ENCODE peak calls at places on chromosomes 6 and 20, in six cellular contexts. E is activated T-helper 1 cell treated with anti-CD3 and anti-CD28 coated beads, Interleukin-12 subunit alpha, Interleukin-12 subunit beta, Interleukin-2, Interleukin-4 antibody, amounts not matched to agents 30 ng/mL and 10 ng/mL and 1 ng/mL, durations not matched to agents 14 hours and 24 hours and 36 hours; K is AG08395; Q is pancreas; W is activated CD4-positive, alpha-beta T cell treated with anti-CD3 and anti-CD28 coated beads, Interleukin-2, amount 50 U/mL, for 24 hours; M is NCI-H1105 treated with DMSO at 0.1 percent for 48 hours. B is an unnamed sample.

GRCh38 chr6:3913077-3913957 is 64.1 kb downstream of the FAM50B start:
- DNase-seq in E (no peak), W (no peak), K (peak), M (peak), Q (peak), B (no peak)

GRCh38 chr20:37932919-37933318 is 30.0 kb downstream of the VSTM2L start:
- DNase-seq in W (no peak), M (no peak), E (no peak), K (no peak), Q (no peak), B (no peak)

GRCh38 chr6:2791124-2792050 is 26.2 kb downstream of the WRNIP1 start:
- DNase-seq in E (peak), Q (peak), K (peak), M (peak), W (peak), B (peak)

GRCh38 chr6:111585969-111586315 is 19.7 kb downstream of the TRAF3IP2 start:
- DNase-seq in K (no peak), Q (no peak), W (no peak), M (no peak), E (no peak), B (no peak)

GRCh38 chr6:41894366-41895299 is 542 bp downstream of the USP49 start:
- DNase-seq in K (no peak), Q (peak), M (peak), E (no peak), W (peak), B (peak)

GRCh38 chr6:157229733-157230132 is 93.6 kb downstream of the TMEM242 start:
- DNase-seq in M (peak), W (no peak), K (no peak), E (no peak), Q (no peak), B (peak)

GRCh38 chr6:35154947-35155346 is 13.8 kb upstream of the TCP11 start:
- DNase-seq in E (no peak), M (no peak), K (no peak), Q (no peak), W (no peak), B (no peak)

GRCh38 chr6:47438481-47439347 is 38.9 kb upstream of the CD2AP start:
- DNase-seq in M (no peak), Q (no peak), W (no peak), E (no peak), K (no peak), B (no peak)

GRCh38 chr6:18022398-18023231 is 35.2 kb upstream of the KIF13A start:
- DNase-seq in Q (no peak), E (no peak), K (peak), W (no peak), M (no peak), B (no peak)

GRCh38 chr6:128508588-128509296 is 11.7 kb downstream of the PTPRK start:
- DNase-seq in E (no peak), W (no peak), M (no peak), K (peak), Q (no peak), B (no peak)

GRCh38 chr6:84763397-84764331 is 734 bp downstream of the TBX18 start:
- DNase-seq in M (peak), Q (no peak), E (no peak), W (no peak), K (peak), B (peak)

GRCh38 chr6:146095481-146095880 is 66.6 kb downstream of the GRM1 start:
- DNase-seq in Q (no peak), M (no peak), E (no peak), W (no peak), K (no peak), B (no peak)

GRCh38 chr6:119299694-119300093 is 49.9 kb downstream of the MAN1A1 start:
- DNase-seq in K (no peak), W (no peak), M (no peak), E (no peak), Q (no peak), B (no peak)

GRCh38 chr6:20826378-20826777 is 292.1 kb downstream of the CDKAL1 start:
- DNase-seq in E (no peak), K (peak), M (no peak), W (no peak), Q (no peak), B (no peak)

GRCh38 chr6:14397518-14397901 is 279.9 kb downstream of the CD83 start:
- DNase-seq in M (no peak), K (no peak), W (no peak), Q (no peak), E (no peak), B (no peak)

GRCh38 chr20:24842591-24843442 is 106.3 kb upstream of the CST7 start:
- DNase-seq in Q (no peak), K (no peak), W (no peak), M (no peak), E (no peak), B (no peak)

GRCh38 chr6:146892613-146893401 is 294.0 kb downstream of the ADGB start:
- DNase-seq in E (no peak), M (no peak), Q (no peak), W (no peak), K (peak), B (no peak)

GRCh38 chr20:29318871-29319461 is 1938.5 kb upstream of the DEFB115 start:
- DNase-seq in W (no peak), M (no peak), E (no peak), Q (no peak), K (no peak), B (no peak)

GRCh38 chr6:9388596-9388995 is 953.3 kb upstream of the SLC35B3 start:
- DNase-seq in E (no peak), W (no peak), M (peak), Q (no peak), K (no peak), B (no peak)

GRCh38 chr20:43994486-43995100 is 79.9 kb downstream of the TOX2 start:
- DNase-seq in M (no peak), E (no peak), W (no peak), K (peak), Q (no peak), B (no peak)

GRCh38 chr6:169556758-169557505 is 144.9 kb downstream of the WDR27 start:
- DNase-seq in M (no peak), K (no peak), W (peak), Q (no peak), E (peak), B (no peak)

GRCh38 chr20:251352-251751 is 6.2 kb upstream of the DEFB132 start:
- DNase-seq in W (no peak), Q (no peak), M (no peak), E (no peak), K (no peak), B (no peak)

GRCh38 chr6:56714982-56715456 is 72.3 kb upstream of the DST start:
- DNase-seq in E (no peak), W (no peak), M (no peak), Q (no peak), K (peak), B (peak)

GRCh38 chr6:33091957-33092356 is 16.2 kb downstream of the HLA-DPB1 start:
- DNase-seq in K (no peak), M (no peak), Q (no peak), W (peak), E (peak), B (no peak)

GRCh38 chr20:47187450-47188195 is 168.9 kb downstream of the ZMYND8 start:
- DNase-seq in Q (no peak), K (no peak), M (no peak), E (no peak), W (no peak), B (no peak)

GRCh38 chr20:61483336-61484067 is 231.4 kb downstream of the CDH4 start:
- DNase-seq in Q (no peak), K (no peak), M (no peak), W (no peak), E (no peak), B (no peak)

GRCh38 chr20:57264151-57264792 is 2.2 kb downstream of the BMP7 start:
- DNase-seq in W (no peak), E (no peak), M (no peak), K (no peak), Q (peak), B (no peak)

GRCh38 chr20:23141450-23142161 is 55.5 kb upstream of the CD93 start:
- DNase-seq in K (peak), Q (no peak), E (no peak), W (no peak), M (no peak), B (peak)

GRCh38 chr20:17762873-17763557 is 63.2 kb downstream of the BANF2 start:
- DNase-seq in K (no peak), W (no peak), E (no peak), M (no peak), Q (peak), B (no peak)

GRCh38 chr6:39416728-39417127 is 94.2 kb upstream of the KCNK16 start:
- DNase-seq in K (peak), M (no peak), E (no peak), W (no peak), Q (no peak), B (no peak)

GRCh38 chr6:136956590-136957573 is 34.8 kb downstream of the SLC35D3 start:
- DNase-seq in M (peak), Q (no peak), K (no peak), E (no peak), W (no peak), B (peak)

GRCh38 chr6:93048381-93048780 is 371.0 kb downstream of the EPHA7 start:
- DNase-seq in W (no peak), M (no peak), Q (no peak), E (no peak), K (no peak), B (no peak)

GRCh38 chr6:112160745-112161144 is 73.4 kb downstream of the FAM229B start:
- DNase-seq in K (no peak), Q (no peak), E (no peak), M (no peak), W (no peak), B (no peak)

GRCh38 chr20:57509665-57510237 is 15.2 kb downstream of the CTCFL start:
- DNase-seq in K (peak), E (no peak), M (no peak), W (no peak), Q (no peak), B (no peak)

GRCh38 chr6:152161501-152161900 is 354.0 kb downstream of the ESR1 start:
- DNase-seq in W (no peak), K (no peak), Q (no peak), E (no peak), M (no peak), B (no peak)

GRCh38 chr20:44809380-44810060 is 826 bp downstream of the RIMS4 start:
- DNase-seq in M (no peak), Q (no peak), K (no peak), E (no peak), W (no peak), B (no peak)

GRCh38 chr6:44576132-44576601 is 188.7 kb downstream of the CDC5L start:
- DNase-seq in K (peak), Q (no peak), E (no peak), M (no peak), W (no peak), B (no peak)

B was measured in NCI-H510A treated with DMSO at 0.1 percent for 48 hours.